ENCODE peak calls at places on chromosomes 12 and 14, in six cellular contexts. T is MV-4-11; P is activated naive CD4-positive, alpha-beta T cell treated with anti-CD3 and anti-CD28 coated beads, Interleukin-2, amount 50 U/mL, for 72 hours; E is dermis microvascular lymphatic vessel endothelial cell; H is iPS DF 6.9; L is cortex of kidney. C is an unnamed sample.

GRCh38 chr14:30527196-30527595 is 31.8 kb upstream of the G2E3 start:
- DNase-seq in L (no peak), H (no peak), P (no peak), T (no peak), E (no peak), C (no peak)

GRCh38 chr14:104386281-104386841 is 193.2 kb upstream of the C14orf180 start:
- DNase-seq in L (no peak), E (no peak), P (no peak), T (no peak), H (no peak), C (no peak)

GRCh38 chr12:1845010-1845409 is 24.6 kb downstream of the LRTM2 start:
- DNase-seq in L (no peak), P (no peak), E (no peak), T (no peak), H (no peak), C (no peak)

GRCh38 chr12:67364228-67364627 is 95.1 kb downstream of the CAND1 start:
- DNase-seq in E (no peak), H (no peak), P (no peak), L (no peak), T (no peak), C (no peak)

GRCh38 chr14:23056956-23057756 is at the start of gene CDH24:
- DNase-seq in L (no peak), P (peak; percentile 74), T (no peak), H (no peak), E (no peak), C (peak; percentile 71)

GRCh38 chr12:105079011-105079570 is 5.2 kb downstream of the ALDH1L2 start:
- DNase-seq in L (no peak), P (no peak), T (no peak), E (no peak), H (no peak), C (no peak)

GRCh38 chr14:71004481-71004880 is 97.2 kb downstream of the PCNX1 start:
- DNase-seq in P (no peak), E (no peak), L (no peak), H (no peak), T (no peak), C (no peak)

GRCh38 chr14:54147285-54147684 is 190.7 kb upstream of the BMP4 start:
- DNase-seq in P (no peak), E (peak; percentile 4), T (no peak), L (no peak), H (no peak), C (peak; percentile 98)

GRCh38 chr12:43206396-43206795 is 345.6 kb downstream of the ADAMTS20 start:
- DNase-seq in H (no peak), T (no peak), E (no peak), P (no peak), L (no peak), C (no peak)

GRCh38 chr12:111320233-111321050 is 48.5 kb downstream of the PHETA1 start:
- DNase-seq in H (no peak), T (no peak), L (no peak), E (no peak), P (no peak), C (no peak)

C was measured in lung microvascular endothelial cell.